ENCODE peak calls at places on chromosomes 2 and 18, in ten cellular contexts. One of them, this sample, is unnamed.

GRCh38 chr18:62450175-62450545 is 72.7 kb upstream of the ZCCHC2 start:
- DNase-seq in CD8-positive, alpha-beta T cell: no peak
- DNase-seq in HL-60: no peak
- DNase-seq in neural progenitor cell: no peak
- DNase-seq in WTC11: no peak
- DNase-seq in body of pancreas: no peak
- DNase-seq in heart right ventricle: no peak
- DNase-seq in psoas muscle: no peak
- DNase-seq in astrocyte: peak; percentile 12
- DNase-seq in pancreas: no peak
- DNase-seq in this sample: no peak

GRCh38 chr2:207616185-207616584 is 9.0 kb downstream of the METTL21A start:
- DNase-seq in psoas muscle: no peak
- DNase-seq in astrocyte: peak; percentile 53
- DNase-seq in body of pancreas: no peak
- DNase-seq in CD8-positive, alpha-beta T cell: no peak
- DNase-seq in HL-60: no peak
- DNase-seq in WTC11: no peak
- DNase-seq in neural progenitor cell: no peak
- DNase-seq in pancreas: no peak
- DNase-seq in heart right ventricle: no peak
- DNase-seq in this sample: no peak

GRCh38 chr2:27724905-27725693 is 46.4 kb upstream of the MRPL33 start:
- DNase-seq in HL-60: no peak
- DNase-seq in heart right ventricle: no peak
- DNase-seq in astrocyte: peak; percentile 47
- DNase-seq in pancreas: no peak
- DNase-seq in WTC11: no peak
- DNase-seq in CD8-positive, alpha-beta T cell: no peak
- DNase-seq in neural progenitor cell: peak; percentile 17
- DNase-seq in body of pancreas: no peak
- DNase-seq in psoas muscle: no peak
- DNase-seq in this sample: no peak

GRCh38 chr18:79766308-79766707 is 31.4 kb upstream of the KCNG2 start:
- DNase-seq in pancreas: no peak
- DNase-seq in neural progenitor cell: no peak
- DNase-seq in astrocyte: no peak
- DNase-seq in HL-60: no peak
- DNase-seq in body of pancreas: no peak
- DNase-seq in psoas muscle: no peak
- DNase-seq in heart right ventricle: no peak
- DNase-seq in WTC11: no peak
- DNase-seq in CD8-positive, alpha-beta T cell: no peak
- DNase-seq in this sample: no peak

GRCh38 chr2:158131919-158132566 is 30.4 kb downstream of the UPP2 start:
- DNase-seq in heart right ventricle: no peak
- DNase-seq in body of pancreas: peak; percentile 26
- DNase-seq in astrocyte: no peak
- DNase-seq in psoas muscle: no peak
- DNase-seq in neural progenitor cell: no peak
- DNase-seq in WTC11: no peak
- DNase-seq in CD8-positive, alpha-beta T cell: no peak
- DNase-seq in pancreas: peak; percentile 48
- DNase-seq in HL-60: no peak
- DNase-seq in this sample: no peak

GRCh38 chr2:144456680-144457079 is 63.2 kb downstream of the ZEB2 start:
- DNase-seq in HL-60: peak; percentile 64
- DNase-seq in astrocyte: peak; percentile 88
- DNase-seq in WTC11: no peak
- DNase-seq in heart right ventricle: peak; percentile 15
- DNase-seq in pancreas: no peak
- DNase-seq in body of pancreas: no peak
- DNase-seq in neural progenitor cell: no peak
- DNase-seq in CD8-positive, alpha-beta T cell: no peak
- DNase-seq in psoas muscle: peak; percentile 11
- DNase-seq in this sample: peak; percentile 44

GRCh38 chr2:235745597-235745996 is 251.8 kb downstream of the AGAP1 start:
- DNase-seq in pancreas: no peak
- DNase-seq in HL-60: no peak
- DNase-seq in heart right ventricle: no peak
- DNase-seq in body of pancreas: no peak
- DNase-seq in astrocyte: peak; percentile 25
- DNase-seq in psoas muscle: no peak
- DNase-seq in WTC11: no peak
- DNase-seq in neural progenitor cell: no peak
- DNase-seq in CD8-positive, alpha-beta T cell: no peak
- DNase-seq in this sample: no peak

GRCh38 chr2:136117391-136117841 is 533 bp downstream of the CXCR4 start:
- DNase-seq in CD8-positive, alpha-beta T cell: peak; percentile 39
- DNase-seq in HL-60: peak; percentile 45
- DNase-seq in WTC11: peak; percentile 41
- DNase-seq in astrocyte: peak; percentile 36
- DNase-seq in pancreas: peak; percentile 30
- DNase-seq in body of pancreas: no peak
- DNase-seq in heart right ventricle: peak; percentile 49
- DNase-seq in neural progenitor cell: peak; percentile 82
- DNase-seq in psoas muscle: peak; percentile 34
- DNase-seq in this sample: no peak

GRCh38 chr2:240983361-240983995 is 14.9 kb upstream of the SNED1 start:
- DNase-seq in WTC11: peak; percentile 84
- DNase-seq in pancreas: no peak
- DNase-seq in body of pancreas: peak; percentile 38
- DNase-seq in heart right ventricle: peak; percentile 37
- DNase-seq in HL-60: no peak
- DNase-seq in psoas muscle: peak; percentile 21
- DNase-seq in CD8-positive, alpha-beta T cell: peak; percentile 45
- DNase-seq in neural progenitor cell: peak; percentile 92
- DNase-seq in astrocyte: peak; percentile 41
- DNase-seq in this sample: peak; percentile 8

GRCh38 chr18:50089702-50090101 is 105.2 kb downstream of the MYO5B start:
- DNase-seq in pancreas: no peak
- DNase-seq in neural progenitor cell: no peak
- DNase-seq in WTC11: no peak
- DNase-seq in astrocyte: no peak
- DNase-seq in psoas muscle: no peak
- DNase-seq in HL-60: no peak
- DNase-seq in body of pancreas: no peak
- DNase-seq in heart right ventricle: no peak
- DNase-seq in CD8-positive, alpha-beta T cell: no peak
- DNase-seq in this sample: no peak

DNA sequence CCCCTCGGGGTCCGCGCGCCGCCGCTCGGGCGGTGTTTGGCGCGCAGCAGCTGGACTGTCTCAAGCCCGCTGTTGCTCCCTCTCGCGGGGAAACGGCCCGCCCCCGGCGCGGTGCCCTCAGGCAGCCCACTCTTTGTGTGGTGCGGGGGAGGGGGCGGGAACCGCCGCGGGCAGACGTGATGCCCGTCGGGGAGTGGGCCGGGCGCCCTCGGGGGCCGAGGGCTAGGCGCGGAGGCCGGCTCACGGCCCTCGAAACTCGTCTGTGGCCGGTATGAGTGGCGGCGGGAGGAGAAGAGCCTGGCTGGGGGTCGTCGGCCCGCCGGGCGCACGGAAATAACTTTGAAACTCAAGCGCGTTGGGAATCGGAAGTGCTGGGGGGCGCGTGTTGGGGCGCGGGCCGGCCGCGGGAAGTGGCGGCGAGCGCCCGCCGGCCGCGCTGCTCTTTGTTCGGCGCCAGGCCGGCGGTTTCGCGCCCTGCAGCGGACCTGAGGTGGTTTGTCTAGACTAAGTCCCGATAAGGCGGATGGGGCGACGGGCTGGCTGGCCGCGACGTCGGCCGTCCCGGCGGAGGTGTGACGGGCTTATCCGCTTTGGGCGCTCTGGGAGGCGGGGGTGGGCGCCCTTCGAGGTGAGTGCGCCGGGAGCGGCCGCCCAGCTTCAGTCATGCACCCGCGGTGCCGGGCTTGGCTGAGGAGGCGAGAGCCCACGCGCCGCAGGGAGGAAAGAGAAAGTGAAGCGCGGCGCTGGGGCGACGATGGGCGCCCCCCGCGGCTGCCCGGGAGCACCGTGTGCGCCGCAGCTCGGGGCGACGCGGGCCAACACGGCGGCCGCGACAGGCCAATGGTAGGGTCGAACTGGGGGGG is 679 bp downstream of the PTMA start:
- DNase-seq in psoas muscle: peak; percentile 70
- DNase-seq in pancreas: peak; percentile 63
- DNase-seq in neural progenitor cell: peak; percentile 64
- DNase-seq in body of pancreas: peak; percentile 58
- DNase-seq in astrocyte: no peak
- DNase-seq in CD8-positive, alpha-beta T cell: peak; percentile 44
- DNase-seq in heart right ventricle: peak; percentile 61
- DNase-seq in WTC11: no peak
- DNase-seq in HL-60: no peak
- DNase-seq in this sample: no peak
- TF ChIP-seq CTCF in psoas muscle: no peak
- TF ChIP-seq CTCF in pancreas: no peak
- TF ChIP-seq CTCF in neural progenitor cell: no peak
- TF ChIP-seq CTCF in body of pancreas: no peak
- TF ChIP-seq CTCF in astrocyte: no peak
- TF ChIP-seq CTCF in CD8-positive, alpha-beta T cell: peak; percentile 19
- TF ChIP-seq CTCF in heart right ventricle: no peak
- TF ChIP-seq CTCF in WTC11: no peak
- TF ChIP-seq CTCF in HL-60: no peak
- TF ChIP-seq CTCF in this sample: peak; percentile 21

GRCh38 chr2:159758686-159759085 is 39.3 kb downstream of the CD302 start:
- DNase-seq in heart right ventricle: no peak
- DNase-seq in CD8-positive, alpha-beta T cell: no peak
- DNase-seq in psoas muscle: no peak
- DNase-seq in pancreas: no peak
- DNase-seq in astrocyte: peak; percentile 49
- DNase-seq in body of pancreas: no peak
- DNase-seq in HL-60: no peak
- DNase-seq in neural progenitor cell: no peak
- DNase-seq in WTC11: no peak
- DNase-seq in this sample: no peak

GRCh38 chr2:159755014-159755413 is 42.7 kb downstream of the MARCHF7 start:
- DNase-seq in HL-60: no peak
- DNase-seq in body of pancreas: no peak
- DNase-seq in astrocyte: no peak
- DNase-seq in WTC11: no peak
- DNase-seq in psoas muscle: no peak
- DNase-seq in pancreas: no peak
- DNase-seq in CD8-positive, alpha-beta T cell: no peak
- DNase-seq in heart right ventricle: no peak
- DNase-seq in neural progenitor cell: no peak
- DNase-seq in this sample: no peak

GRCh38 chr2:159753797-159754196 is 41.5 kb downstream of the MARCHF7 start:
- DNase-seq in HL-60: peak; percentile 51
- DNase-seq in pancreas: no peak
- DNase-seq in astrocyte: no peak
- DNase-seq in neural progenitor cell: no peak
- DNase-seq in WTC11: no peak
- DNase-seq in heart right ventricle: no peak
- DNase-seq in psoas muscle: no peak
- DNase-seq in CD8-positive, alpha-beta T cell: no peak
- DNase-seq in body of pancreas: no peak
- DNase-seq in this sample: no peak

GRCh38 chr2:159758239-159758638 is 39.8 kb downstream of the CD302 start:
- DNase-seq in CD8-positive, alpha-beta T cell: no peak
- DNase-seq in neural progenitor cell: no peak
- DNase-seq in heart right ventricle: no peak
- DNase-seq in WTC11: no peak
- DNase-seq in body of pancreas: no peak
- DNase-seq in psoas muscle: no peak
- DNase-seq in pancreas: no peak
- DNase-seq in astrocyte: no peak
- DNase-seq in HL-60: no peak
- DNase-seq in this sample: no peak

DNA sequence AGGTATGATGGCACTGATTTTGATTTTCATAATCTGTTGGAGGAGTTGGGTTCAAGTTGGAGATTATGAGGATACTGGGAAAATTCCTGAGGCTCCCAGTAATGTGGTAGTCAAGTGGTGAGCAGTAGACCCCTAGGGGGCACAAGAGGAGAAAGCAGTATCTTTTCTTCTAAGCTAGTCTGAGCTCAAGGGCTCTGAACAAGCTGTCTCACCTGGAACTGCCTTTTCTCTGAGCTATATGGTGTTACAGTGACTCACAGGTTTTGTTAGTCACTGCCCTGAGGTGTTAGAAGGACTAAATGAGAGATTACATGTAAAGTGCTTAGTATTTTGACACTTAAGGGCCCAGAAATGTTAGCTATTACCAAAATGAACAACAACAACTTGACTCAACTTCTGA is 42.2 kb downstream of the CD302 start:
- DNase-seq in body of pancreas: no peak
- DNase-seq in HL-60: no peak
- DNase-seq in neural progenitor cell: peak; percentile 18
- DNase-seq in heart right ventricle: no peak
- DNase-seq in astrocyte: peak; percentile 49
- DNase-seq in CD8-positive, alpha-beta T cell: no peak
- DNase-seq in psoas muscle: no peak
- DNase-seq in pancreas: no peak
- DNase-seq in WTC11: no peak
- DNase-seq in this sample: no peak
- TF ChIP-seq CTCF in body of pancreas: no peak
- TF ChIP-seq CTCF in HL-60: no peak
- TF ChIP-seq CTCF in neural progenitor cell: peak; percentile 48
- TF ChIP-seq CTCF in heart right ventricle: no peak
- TF ChIP-seq CTCF in astrocyte: peak; percentile 28
- TF ChIP-seq CTCF in CD8-positive, alpha-beta T cell: no peak
- TF ChIP-seq CTCF in psoas muscle: no peak
- TF ChIP-seq CTCF in pancreas: no peak
- TF ChIP-seq CTCF in WTC11: peak; percentile 25
- TF ChIP-seq CTCF in this sample: no peak

DNA sequence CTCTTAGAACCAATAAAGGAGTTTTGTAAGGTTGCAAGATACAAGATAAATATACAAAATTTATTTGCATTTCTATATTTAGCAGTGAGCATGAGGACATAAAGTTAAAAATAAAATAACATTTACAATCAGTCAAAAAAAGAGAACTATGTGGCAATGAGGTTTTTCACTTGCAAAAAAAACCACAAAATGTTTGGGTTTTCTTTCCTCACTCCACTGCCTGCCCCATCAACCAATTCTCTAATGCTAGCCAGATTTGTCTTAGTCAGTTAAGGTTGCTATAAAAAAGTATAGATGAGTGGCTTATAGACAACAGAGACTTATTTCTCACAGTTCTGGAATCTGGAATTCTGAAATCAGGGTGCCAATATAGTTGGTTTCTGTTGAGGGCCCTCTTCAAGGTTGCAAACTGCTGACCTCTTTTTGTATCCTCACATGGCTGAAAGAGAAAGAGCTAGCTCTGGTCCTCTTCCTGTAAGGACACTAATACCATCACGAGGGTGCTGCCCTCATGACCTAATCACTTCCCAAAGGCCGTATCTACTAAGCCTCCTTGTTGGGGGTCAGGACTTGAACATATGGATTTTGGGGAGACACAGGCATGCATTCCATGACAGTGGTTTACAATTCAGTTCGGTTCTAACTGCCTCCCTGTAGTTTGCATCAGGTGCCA is 566.2 kb downstream of the GALR1 start:
- DNase-seq in body of pancreas: no peak
- DNase-seq in HL-60: peak; percentile 13
- DNase-seq in neural progenitor cell: no peak
- DNase-seq in CD8-positive, alpha-beta T cell: no peak
- DNase-seq in pancreas: no peak
- DNase-seq in WTC11: no peak
- DNase-seq in psoas muscle: no peak
- DNase-seq in heart right ventricle: no peak
- DNase-seq in astrocyte: no peak
- DNase-seq in this sample: no peak
- TF ChIP-seq CTCF in body of pancreas: no peak
- TF ChIP-seq CTCF in HL-60: no peak
- TF ChIP-seq CTCF in neural progenitor cell: no peak
- TF ChIP-seq CTCF in CD8-positive, alpha-beta T cell: no peak
- TF ChIP-seq CTCF in pancreas: no peak
- TF ChIP-seq CTCF in WTC11: no peak
- TF ChIP-seq CTCF in psoas muscle: no peak
- TF ChIP-seq CTCF in heart right ventricle: no peak
- TF ChIP-seq CTCF in astrocyte: no peak
- TF ChIP-seq CTCF in this sample: no peak

GRCh38 chr2:132009177-132009873 is 152.4 kb downstream of the ANKRD30BL start:
- DNase-seq in WTC11: no peak
- DNase-seq in pancreas: no peak
- DNase-seq in body of pancreas: no peak
- DNase-seq in psoas muscle: no peak
- DNase-seq in astrocyte: no peak
- DNase-seq in neural progenitor cell: no peak
- DNase-seq in HL-60: no peak
- DNase-seq in CD8-positive, alpha-beta T cell: no peak
- DNase-seq in heart right ventricle: no peak
- DNase-seq in this sample: no peak
- TF ChIP-seq CTCF in WTC11: no peak
- TF ChIP-seq CTCF in pancreas: no peak
- TF ChIP-seq CTCF in body of pancreas: no peak
- TF ChIP-seq CTCF in psoas muscle: no peak
- TF ChIP-seq CTCF in astrocyte: no peak
- TF ChIP-seq CTCF in neural progenitor cell: no peak
- TF ChIP-seq CTCF in HL-60: no peak
- TF ChIP-seq CTCF in CD8-positive, alpha-beta T cell: no peak
- TF ChIP-seq CTCF in heart right ventricle: no peak
- TF ChIP-seq CTCF in this sample: no peak

This sample was measured in gastrocnemius medialis.